ENCODE peak calls at places on chromosomes 12 and 14, in six cellular contexts. One of them, this sample, is unnamed.

GRCh38 chr12:65894127-65894526 is 69.8 kb downstream of the HMGA2 start:
- DNase-seq in activated effector memory CD4-positive, alpha-beta T cell treated with anti-CD3 and anti-CD28 coated beads, Interleukin-2, amount 50 U/mL, for 16 hours: no peak
- DNase-seq in neural crest cell: no peak
- DNase-seq in activated CD8-positive, alpha-beta memory T cell treated with anti-CD3 and anti-CD28 coated beads for 48 hours: no peak
- DNase-seq in A172: peak
- DNase-seq in adrenal gland: no peak
- DNase-seq in this sample: no peak

GRCh38 chr12:12445165-12445881 is 88.4 kb downstream of the BORCS5 start:
- DNase-seq in neural crest cell: no peak
- DNase-seq in activated effector memory CD4-positive, alpha-beta T cell treated with anti-CD3 and anti-CD28 coated beads, Interleukin-2, amount 50 U/mL, for 16 hours: no peak
- DNase-seq in adrenal gland: no peak
- DNase-seq in A172: no peak
- DNase-seq in activated CD8-positive, alpha-beta memory T cell treated with anti-CD3 and anti-CD28 coated beads for 48 hours: no peak
- DNase-seq in this sample: no peak

GRCh38 chr14:32623300-32624093 is 294.4 kb downstream of the AKAP6 start:
- DNase-seq in neural crest cell: no peak
- DNase-seq in activated CD8-positive, alpha-beta memory T cell treated with anti-CD3 and anti-CD28 coated beads for 48 hours: no peak
- DNase-seq in A172: peak
- DNase-seq in activated effector memory CD4-positive, alpha-beta T cell treated with anti-CD3 and anti-CD28 coated beads, Interleukin-2, amount 50 U/mL, for 16 hours: no peak
- DNase-seq in adrenal gland: no peak
- DNase-seq in this sample: no peak

GRCh38 chr14:72024043-72024407 is 91.8 kb downstream of the RGS6 start:
- DNase-seq in adrenal gland: peak
- DNase-seq in activated CD8-positive, alpha-beta memory T cell treated with anti-CD3 and anti-CD28 coated beads for 48 hours: peak
- DNase-seq in activated effector memory CD4-positive, alpha-beta T cell treated with anti-CD3 and anti-CD28 coated beads, Interleukin-2, amount 50 U/mL, for 16 hours: peak
- DNase-seq in neural crest cell: no peak
- DNase-seq in A172: peak
- DNase-seq in this sample: no peak

GRCh38 chr14:78401866-78402265 is 231.7 kb downstream of the NRXN3 start:
- DNase-seq in A172: no peak
- DNase-seq in activated CD8-positive, alpha-beta memory T cell treated with anti-CD3 and anti-CD28 coated beads for 48 hours: no peak
- DNase-seq in neural crest cell: no peak
- DNase-seq in adrenal gland: no peak
- DNase-seq in activated effector memory CD4-positive, alpha-beta T cell treated with anti-CD3 and anti-CD28 coated beads, Interleukin-2, amount 50 U/mL, for 16 hours: no peak
- DNase-seq in this sample: no peak

GRCh38 chr12:67981236-67982164 is 7.7 kb upstream of the IFNG-AS1 start:
- DNase-seq in activated effector memory CD4-positive, alpha-beta T cell treated with anti-CD3 and anti-CD28 coated beads, Interleukin-2, amount 50 U/mL, for 16 hours: no peak
- DNase-seq in activated CD8-positive, alpha-beta memory T cell treated with anti-CD3 and anti-CD28 coated beads for 48 hours: no peak
- DNase-seq in A172: peak
- DNase-seq in adrenal gland: peak
- DNase-seq in neural crest cell: no peak
- DNase-seq in this sample: no peak

GRCh38 chr14:22905627-22906026 is 13.3 kb downstream of the RBM23 start:
- DNase-seq in activated CD8-positive, alpha-beta memory T cell treated with anti-CD3 and anti-CD28 coated beads for 48 hours: no peak
- DNase-seq in activated effector memory CD4-positive, alpha-beta T cell treated with anti-CD3 and anti-CD28 coated beads, Interleukin-2, amount 50 U/mL, for 16 hours: no peak
- DNase-seq in A172: no peak
- DNase-seq in adrenal gland: no peak
- DNase-seq in neural crest cell: no peak
- DNase-seq in this sample: no peak

GRCh38 chr12:83346333-83346732 is 659.6 kb downstream of the TMTC2 start:
- DNase-seq in neural crest cell: no peak
- DNase-seq in adrenal gland: no peak
- DNase-seq in activated effector memory CD4-positive, alpha-beta T cell treated with anti-CD3 and anti-CD28 coated beads, Interleukin-2, amount 50 U/mL, for 16 hours: no peak
- DNase-seq in activated CD8-positive, alpha-beta memory T cell treated with anti-CD3 and anti-CD28 coated beads for 48 hours: no peak
- DNase-seq in A172: no peak
- DNase-seq in this sample: no peak

GRCh38 chr14:105841022-105842009 is 314.9 kb downstream of the TMEM121 start:
- DNase-seq in activated effector memory CD4-positive, alpha-beta T cell treated with anti-CD3 and anti-CD28 coated beads, Interleukin-2, amount 50 U/mL, for 16 hours: peak
- DNase-seq in activated CD8-positive, alpha-beta memory T cell treated with anti-CD3 and anti-CD28 coated beads for 48 hours: no peak
- DNase-seq in adrenal gland: no peak
- DNase-seq in neural crest cell: no peak
- DNase-seq in A172: no peak
- DNase-seq in this sample: no peak

This sample was measured in central memory CD8-positive, alpha-beta T cell.